ENCODE peak calls at places on chromosomes 11 and 22, in four cellular contexts. X, G, I and A are unnamed samples.

GRCh38 chr11:47056261-47056915 is 119.8 kb downstream of the CSTPP1 start:
- DNase-seq in I (peak; percentile 87), X (peak; percentile 17), G (peak; percentile 52), A (peak; percentile 73)

GRCh38 chr11:46387919-46388618 is 3.5 kb downstream of the CHRM4 start:
- DNase-seq in I (no peak), X (no peak), G (peak; percentile 21), A (no peak)

GRCh38 chr11:124644426-124645280 is 22.0 kb downstream of the TBRG1 start:
- DNase-seq in I (peak; percentile 77), G (peak; percentile 76), X (peak; percentile 50), A (peak; percentile 81)

GRCh38 chr11:64023731-64024710 is 11.7 kb upstream of the FLRT1 start:
- DNase-seq in G (no peak), X (no peak), I (no peak), A (no peak)

GRCh38 chr11:67273260-67273990 is 7.2 kb downstream of the GRK2 start:
- DNase-seq in X (no peak), I (no peak), G (no peak), A (no peak)

GRCh38 chr22:45082795-45083194 is 73.0 kb upstream of the PHF21B start:
- DNase-seq in X (no peak), G (no peak), I (no peak), A (no peak)

GRCh38 chr11:14300661-14301304 is 58.2 kb downstream of the RRAS2 start:
- DNase-seq in I (peak; percentile 84), X (peak; percentile 62), G (peak; percentile 80), A (peak; percentile 76)

GRCh38 chr11:96567193-96567592 is 177.4 kb downstream of the JRKL start:
- DNase-seq in G (no peak), I (peak; percentile 17), X (no peak), A (no peak)

GRCh38 chr11:71301046-71301857 is 48.9 kb upstream of the SHANK2 start:
- DNase-seq in G (no peak), X (no peak), I (no peak), A (no peak)

GRCh38 chr11:106409201-106409600 is 331.7 kb downstream of the AASDHPPT start:
- DNase-seq in X (no peak), G (no peak), I (peak; percentile 54), A (no peak)

GRCh38 chr22:22195265-22196017 is 49.1 kb upstream of the VPREB1 start:
- DNase-seq in X (peak; percentile 66), I (peak; percentile 49), G (peak; percentile 31), A (peak; percentile 40)

GRCh38 chr22:36776722-36777121 is 803 bp upstream of the IFT27 start:
- DNase-seq in G (no peak), X (no peak), I (no peak), A (no peak)

GRCh38 chr11:2691991-2692841 is 7.6 kb downstream of the KCNQ1OT1 start:
- DNase-seq in X (no peak), I (no peak), G (no peak), A (no peak)

GRCh38 chr11:114208371-114208770 is 87.8 kb upstream of the NNMT start:
- DNase-seq in X (no peak), I (no peak), G (no peak), A (no peak)

GRCh38 chr22:44743804-44744211 is 8.6 kb upstream of the ARHGAP8 start:
- DNase-seq in I (no peak), G (peak; percentile 18), X (no peak), A (no peak)

GRCh38 chr11:1167256-1167655 is 9.5 kb downstream of the MUC5AC start:
- DNase-seq in X (no peak), G (no peak), I (no peak), A (no peak)

GRCh38 chr22:40377931-40378330 is 7.5 kb downstream of the SGSM3 start:
- DNase-seq in G (no peak), X (peak; percentile 66), I (no peak), A (no peak)

GRCh38 chr11:70531281-70532065 is 133.1 kb downstream of the CTTN start:
- DNase-seq in X (no peak), G (no peak), I (no peak), A (no peak)

GRCh38 chr11:27423125-27423524 is 49.5 kb downstream of the LGR4 start:
- DNase-seq in G (peak; percentile 82), I (peak; percentile 96), X (peak; percentile 65), A (peak; percentile 17)

GRCh38 chr11:95299078-95299611 is 68.1 kb upstream of the SESN3 start:
- DNase-seq in I (peak; percentile 22), G (peak; percentile 36), X (no peak), A (no peak)

GRCh38 chr22:48187272-48187855 is 1424.9 kb downstream of the TBC1D22A start:
- DNase-seq in I (no peak), G (no peak), X (no peak), A (no peak)

GRCh38 chr11:48087974-48088681 is 107.8 kb downstream of the PTPRJ start:
- DNase-seq in I (no peak), X (no peak), G (no peak), A (no peak)

GRCh38 chr11:126313826-126314225 is 10.0 kb downstream of the DCPS start:
- DNase-seq in X (no peak), G (no peak), I (no peak), A (no peak)

GRCh38 chr11:126322996-126323395 is 19.1 kb downstream of the DCPS start:
- DNase-seq in I (no peak), X (no peak), G (peak; percentile 38), A (no peak)

GRCh38 chr11:126319374-126319740 is 15.5 kb downstream of the DCPS start:
- DNase-seq in X (no peak), G (peak; percentile 36), I (no peak), A (no peak)

GRCh38 chr11:126317681-126318641 is 14.1 kb downstream of the DCPS start:
- DNase-seq in I (peak; percentile 91), G (peak; percentile 90), X (peak; percentile 64), A (peak; percentile 68)

DNA sequence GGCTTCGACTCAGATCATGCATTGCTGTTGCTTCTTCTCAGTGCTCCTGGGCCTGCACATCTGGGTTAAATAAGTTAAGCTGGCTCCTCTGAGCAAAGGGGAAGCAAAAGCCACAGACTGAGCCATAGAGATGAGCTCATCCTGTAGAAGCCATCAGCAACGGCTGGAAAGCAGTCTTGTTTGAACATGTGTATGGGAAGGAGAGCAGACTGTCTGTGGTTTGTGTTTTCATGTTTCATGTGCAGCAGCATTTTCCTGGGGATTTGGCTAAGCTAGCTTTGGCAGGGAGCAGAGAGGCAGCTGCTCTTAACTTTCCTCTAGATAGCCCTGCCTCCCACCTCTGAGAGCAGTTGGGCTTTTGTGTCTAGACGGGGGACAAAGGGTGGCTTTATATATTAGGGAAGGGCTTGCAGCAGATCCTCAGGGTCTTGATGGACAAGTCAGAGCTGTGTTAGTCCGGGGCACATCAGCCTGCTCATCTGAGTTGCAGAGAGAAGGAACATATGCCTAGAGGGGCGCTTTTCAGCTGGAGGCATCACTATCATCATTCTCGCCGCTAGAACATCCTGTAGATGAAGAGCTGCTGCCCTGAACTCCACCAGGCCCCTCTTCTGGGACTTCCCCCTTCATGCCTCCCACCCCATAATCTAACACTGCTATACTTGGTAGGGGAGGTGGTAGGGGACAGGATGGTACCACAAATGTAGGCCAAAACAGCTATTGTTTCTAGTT is 14.9 kb downstream of the DCPS start:
- DNase-seq in G (peak; percentile 98), X (peak; percentile 96), I (peak; percentile 96), A (peak; percentile 85)
- H3K4me3 ChIP-seq in G (peak overlapping the region; percentile 52), X (peak overlapping the region; percentile 26), I (peak overlapping the region; percentile 46), A (no peak overlapping the region)

DNA sequence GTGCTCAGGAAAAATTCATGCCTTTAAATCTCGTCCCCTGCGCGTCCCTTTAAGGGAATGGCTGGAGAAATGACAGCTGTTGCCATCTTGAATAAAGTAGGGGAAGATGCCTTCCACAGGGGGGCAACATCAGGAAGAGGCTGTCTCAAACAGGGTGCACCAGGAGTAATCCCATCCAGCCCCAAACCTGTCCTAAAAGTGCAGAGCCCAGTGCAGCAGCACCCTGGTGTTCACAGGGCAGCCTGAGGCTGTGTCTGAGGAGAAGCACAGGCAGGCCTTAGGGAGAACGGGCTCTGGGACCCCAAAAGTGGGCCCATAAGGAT is 10.8 kb upstream of the C11orf96 start:
- DNase-seq in X (no peak), G (no peak), I (no peak), A (no peak)
- TF ChIP-seq CTCF in X (no peak), G (peak; percentile 28), I (no peak), A (no peak)

GRCh38 chr11:62088331-62088933 is 35.4 kb upstream of the INCENP start:
- DNase-seq in G (no peak), I (peak; percentile 5), X (no peak), A (no peak)
- H3K4me3 ChIP-seq in G (no peak overlapping the region), I (no peak overlapping the region), X (no peak overlapping the region), A (no peak overlapping the region)

GRCh38 chr11:87232320-87232719 is 194.6 kb downstream of the TMEM135 start:
- DNase-seq in I (no peak), G (no peak), X (no peak), A (no peak)
- TF ChIP-seq CTCF in I (no peak), G (no peak), X (no peak), A (no peak)

GRCh38 chr22:20751185-20751851 is 22.6 kb upstream of the SERPIND1 start:
- DNase-seq in X (no peak), G (no peak), I (peak; percentile 8), A (no peak)
- H3K4me3 ChIP-seq in X (no peak overlapping the region), G (no peak overlapping the region), I (no peak overlapping the region), A (no peak overlapping the region)